ENCODE peak calls at places on chromosomes 3 and 15, in four cellular contexts. X is H1, Q is HCT116, B is endothelial cell of umbilical vein. N is an unnamed sample.

GRCh38 chr3:184525337-184526157 is 36.0 kb upstream of the EPHB3 start:
- DNase-seq in X (peak; percentile 82), Q (no peak), B (no peak), N (peak; percentile 74)

GRCh38 chr3:109132801-109133473 is 3.6 kb upstream of the C3orf85 start:
- DNase-seq in X (no peak), Q (no peak), B (no peak), N (no peak)

GRCh38 chr15:100052716-100053475 is 288.9 kb downstream of the ADAMTS17 start:
- DNase-seq in X (no peak), Q (no peak), B (no peak), N (no peak)

GRCh38 chr15:82919231-82919886 is 33.2 kb downstream of the HOMER2 start:
- DNase-seq in X (no peak), Q (no peak), B (no peak), N (no peak)

GRCh38 chr3:51270559-51270958 is 114.5 kb upstream of the MANF start:
- DNase-seq in X (no peak), Q (no peak), B (no peak), N (no peak)

GRCh38 chr3:49158108-49158709 is 7.9 kb downstream of the CCDC71 start:
- DNase-seq in X (peak; percentile 75), Q (peak; percentile 28), B (no peak), N (peak; percentile 72)

GRCh38 chr3:14143826-14144225 is 19.0 kb downstream of the TMEM43 start:
- DNase-seq in X (no peak), Q (no peak), B (peak; percentile 90), N (no peak)

GRCh38 chr3:134338201-134338512 is 36.1 kb downstream of the AMOTL2 start:
- DNase-seq in X (no peak), Q (no peak), B (no peak), N (no peak)

GRCh38 chr3:59469948-59470723 is 420.3 kb upstream of the CFAP20DC start:
- DNase-seq in X (no peak), Q (no peak), B (no peak), N (no peak)

GRCh38 chr15:88788036-88788435 is 15.2 kb upstream of the ACAN start:
- DNase-seq in X (peak; percentile 10), Q (no peak), B (no peak), N (no peak)

GRCh38 chr15:57251308-57251707 is 125.0 kb upstream of the CGNL1 start:
- DNase-seq in X (no peak), Q (no peak), B (no peak), N (no peak)

GRCh38 chr15:84795186-84795585 is 22.0 kb upstream of the ALPK3 start:
- DNase-seq in X (no peak), Q (no peak), B (no peak), N (no peak)

GRCh38 chr3:187274977-187275338 is 16.6 kb downstream of the MASP1 start:
- DNase-seq in X (peak; percentile 61), Q (no peak), B (no peak), N (peak; percentile 77)

GRCh38 chr3:41690766-41691563 is 270.9 kb downstream of the ULK4 start:
- DNase-seq in X (no peak), Q (no peak), B (peak; percentile 80), N (no peak)

GRCh38 chr15:60869851-60870250 is 359.3 kb downstream of the RORA start:
- DNase-seq in X (no peak), Q (no peak), B (peak; percentile 66), N (no peak)

GRCh38 chr3:14524920-14525660 is 15.1 kb downstream of the GRIP2 start:
- DNase-seq in X (no peak), Q (no peak), B (no peak), N (no peak)

GRCh38 chr15:99931703-99932603 is 198.7 kb upstream of the LYSMD4 start:
- DNase-seq in X (no peak), Q (no peak), B (no peak), N (no peak)

GRCh38 chr3:120678984-120679383 is 3.1 kb downstream of the HGD start:
- DNase-seq in X (no peak), Q (no peak), B (no peak), N (no peak)

GRCh38 chr15:40595773-40596172 is 1.7 kb downstream of the KNL1 start:
- DNase-seq in X (no peak), Q (no peak), B (no peak), N (no peak)

GRCh38 chr15:63480441-63480821 is 24.0 kb upstream of the USP3 start:
- DNase-seq in X (no peak), Q (no peak), B (no peak), N (no peak)

GRCh38 chr15:51842852-51843737 is 13.6 kb downstream of the TMOD3 start:
- DNase-seq in X (no peak), Q (peak; percentile 82), B (peak; percentile 37), N (no peak)

GRCh38 chr15:65925338-65925737 is 56.0 kb downstream of the RAB11A start:
- DNase-seq in X (no peak), Q (no peak), B (no peak), N (no peak)

GRCh38 chr15:55915876-55916567 is 77.4 kb downstream of the NEDD4 start:
- DNase-seq in X (no peak), Q (no peak), B (no peak), N (no peak)

GRCh38 chr3:124985358-124985757 is 50.8 kb upstream of the MUC13 start:
- DNase-seq in X (no peak), Q (peak; percentile 12), B (no peak), N (no peak)

GRCh38 chr3:118666-119065 is 77.9 kb upstream of the CHL1 start:
- DNase-seq in X (no peak), Q (no peak), B (no peak), N (no peak)

GRCh38 chr3:32448686-32449474 is 53.8 kb downstream of the CMTM6 start:
- DNase-seq in X (no peak), Q (no peak), B (no peak), N (no peak)

GRCh38 chr15:86915811-86916331 is 836.2 kb downstream of the AGBL1 start:
- DNase-seq in X (no peak), Q (no peak), B (no peak), N (peak; percentile 36)

GRCh38 chr3:176951144-176951543 is 246.1 kb downstream of the TBL1XR1 start:
- DNase-seq in X (no peak), Q (no peak), B (no peak), N (no peak)

GRCh38 chr3:69324362-69325025 is 61.4 kb downstream of the FRMD4B start:
- DNase-seq in X (no peak), Q (no peak), B (no peak), N (no peak)

GRCh38 chr15:65049418-65049840 is 4.2 kb downstream of the SLC51B start:
- DNase-seq in X (peak; percentile 88), Q (peak; percentile 84), B (peak; percentile 92), N (peak; percentile 91)

GRCh38 chr3:143358793-143359491 is 239.4 kb downstream of the CHST2 start:
- DNase-seq in X (no peak), Q (no peak), B (peak; percentile 52), N (no peak)

GRCh38 chr3:77309460-77309859 is 269.6 kb downstream of the ROBO2 start:
- DNase-seq in X (no peak), Q (no peak), B (no peak), N (no peak)

GRCh38 chr3:34947849-34948248 is 691.5 kb upstream of the ARPP21 start:
- DNase-seq in X (no peak), Q (no peak), B (peak; percentile 2), N (no peak)

GRCh38 chr3:12750658-12751071 is 8.4 kb downstream of the TMEM40 start:
- DNase-seq in X (no peak), Q (no peak), B (peak; percentile 26), N (no peak)

DNA sequence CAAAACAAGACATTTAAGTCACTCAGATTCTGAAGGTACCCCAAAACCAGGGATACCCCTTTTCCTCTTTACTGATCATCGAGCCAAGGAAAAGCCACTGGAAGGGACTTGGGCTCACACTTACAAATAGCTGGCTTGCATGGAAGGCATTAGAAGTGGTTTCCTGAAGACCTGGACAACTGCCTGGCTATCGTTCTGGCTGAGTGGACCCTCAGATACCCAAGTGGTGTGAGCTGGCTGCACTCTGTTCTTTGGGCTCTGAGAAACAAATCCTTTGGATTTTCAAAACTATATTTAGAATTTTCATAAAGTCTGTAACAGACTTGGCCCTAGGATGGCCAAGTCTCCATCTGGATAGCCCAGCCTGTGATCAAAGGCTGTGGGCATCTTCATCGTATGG is 110.1 kb upstream of the CTDSPL start:
- DNase-seq in X (no peak), Q (no peak), B (no peak), N (no peak)
- TF ChIP-seq MAX in X (no peak), Q (no peak), B (no peak), N (no peak)

GRCh38 chr15:26767169-26767670 is 5.6 kb downstream of the GABRB3 start:
- DNase-seq in X (peak; percentile 66), Q (no peak), B (no peak), N (peak; percentile 55)
- TF ChIP-seq MAX in X (no peak), Q (no peak), B (no peak), N (peak; percentile 20)

DNA sequence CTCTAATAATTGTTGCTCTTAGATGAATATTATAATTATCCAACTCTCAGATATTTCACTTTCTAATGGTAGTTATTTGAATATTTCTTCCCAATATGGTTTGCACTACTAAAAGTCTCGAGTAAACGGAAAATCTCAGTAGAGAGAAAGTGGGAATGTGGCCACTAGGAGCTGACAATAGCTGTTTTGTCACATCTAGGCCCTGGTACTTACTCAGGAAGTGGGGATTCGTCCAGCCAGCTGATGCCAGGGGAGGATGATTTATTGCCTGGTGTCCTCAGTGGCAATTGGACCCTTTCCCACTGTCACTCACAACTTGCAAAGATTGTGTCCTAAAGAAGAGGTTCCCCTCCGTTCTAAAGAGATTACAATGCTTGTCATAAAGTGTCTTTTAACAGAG is 320.9 kb downstream of the MECOM start:
- DNase-seq in X (no peak), Q (no peak), B (no peak), N (no peak)
- TF ChIP-seq MAX in X (no peak), Q (no peak), B (no peak), N (no peak)

GRCh38 chr15:81053621-81054020 is 52.9 kb downstream of the TLNRD1 start:
- DNase-seq in X (no peak), Q (no peak), B (no peak), N (no peak)
- TF ChIP-seq MAX in X (no peak), Q (no peak), B (no peak), N (no peak)

GRCh38 chr3:9732753-9733115 is 1.2 kb downstream of the BRPF1 start:
- DNase-seq in X (no peak), Q (no peak), B (peak; percentile 11), N (no peak)
- TF ChIP-seq MAX in X (no peak), Q (no peak), B (no peak), N (no peak)

DNA sequence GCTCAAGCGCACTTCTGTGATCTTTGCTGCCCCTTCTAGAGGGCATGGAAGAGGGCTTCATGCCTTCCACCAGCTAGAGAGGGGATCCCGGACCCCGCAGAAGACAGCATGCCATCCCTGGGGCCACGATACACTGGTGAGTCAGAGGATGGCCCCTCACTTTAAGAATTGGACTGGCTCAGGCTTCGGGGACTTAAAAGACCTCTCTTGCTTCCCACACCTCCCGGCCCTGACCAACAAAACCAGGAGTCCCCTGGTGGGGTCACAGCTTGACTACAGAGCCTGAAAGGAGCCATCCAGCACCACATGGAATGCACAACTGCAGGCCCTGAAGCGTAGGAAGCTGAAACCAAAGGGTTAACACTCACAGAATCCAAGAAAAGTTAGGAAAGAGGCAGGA is 92.4 kb downstream of the LRIG1 start:
- DNase-seq in X (no peak), Q (no peak), B (no peak), N (no peak)
- TF ChIP-seq MAX in X (no peak), Q (no peak), B (no peak), N (no peak)

N was measured in WTC11.